ENCODE peak calls at places on chromosomes 2 and 18, in five cellular contexts. L is activated B cell treated with CpG ODN at 0.5 μM for 24 hours; C is activated naive CD8-positive, alpha-beta T cell treated with anti-CD3 and anti-CD28 coated beads, Interleukin-2, amount 50 U/mL, for 24 hours; K is type B pancreatic cell; X is upper lobe of right lung. N is an unnamed sample.

GRCh38 chr2:99787762-99788382 is 298.1 kb upstream of the REV1 start:
- DNase-seq in L (no peak), C (no peak), K (no peak), X (no peak), N (no peak)

GRCh38 chr18:13437034-13437433 is 218.5 kb downstream of the LDLRAD4 start:
- DNase-seq in L (no peak), C (no peak), K (no peak), X (no peak), N (no peak)

GRCh38 chr2:111054791-111055627 is 65.7 kb upstream of the BCL2L11 start:
- DNase-seq in L (no peak), C (peak; percentile 76), K (no peak), X (no peak), N (no peak)

GRCh38 chr2:9380702-9381628 is 42.4 kb downstream of the ITGB1BP1 start:
- DNase-seq in L (no peak), C (no peak), K (no peak), X (peak; percentile 44), N (peak; percentile 67)

GRCh38 chr2:44997948-44998347 is 11.3 kb downstream of the SIX2 start:
- DNase-seq in L (no peak), C (no peak), K (no peak), X (no peak), N (no peak)

GRCh38 chr2:219269362-219270054 is 9.7 kb upstream of the DNAJB2 start:
- DNase-seq in L (no peak), C (no peak), K (no peak), X (peak; percentile 69), N (peak; percentile 61)

GRCh38 chr2:175807031-175807873 is 194.8 kb downstream of the LNPK start:
- DNase-seq in L (no peak), C (no peak), K (no peak), X (no peak), N (no peak)

GRCh38 chr2:193776988-193777387 is 1582.3 kb upstream of the TMEFF2 start:
- DNase-seq in L (no peak), C (no peak), K (no peak), X (no peak), N (no peak)

GRCh38 chr2:9594361-9595063 is 36.3 kb downstream of the YWHAQ start:
- DNase-seq in L (no peak), C (no peak), K (no peak), X (no peak), N (no peak)

GRCh38 chr2:174914894-174915760 is 90.1 kb downstream of the CHN1 start:
- DNase-seq in L (no peak), C (no peak), K (no peak), X (no peak), N (peak; percentile 34)

GRCh38 chr2:101509498-101510274 is 34.8 kb upstream of the RFX8 start:
- DNase-seq in L (no peak), C (no peak), K (no peak), X (no peak), N (no peak)

GRCh38 chr2:134715932-134716643 is 2.7 kb downstream of the TMEM163 start:
- DNase-seq in L (no peak), C (no peak), K (no peak), X (no peak), N (no peak)

GRCh38 chr2:96143848-96144480 is 1.3 kb downstream of the DUSP2 start:
- DNase-seq in L (peak; percentile 33), C (no peak), K (no peak), X (peak; percentile 61), N (peak; percentile 48)

GRCh38 chr2:49948744-49949143 is 794.4 kb upstream of the FSHR start:
- DNase-seq in L (no peak), C (no peak), K (no peak), X (no peak), N (no peak)

GRCh38 chr2:137677466-137677865 is 286.8 kb upstream of the HNMT start:
- DNase-seq in L (no peak), C (no peak), K (no peak), X (no peak), N (no peak)

GRCh38 chr2:53331667-53332066 is 435.9 kb upstream of the CHAC2 start:
- DNase-seq in L (no peak), C (no peak), K (no peak), X (no peak), N (no peak)

GRCh38 chr2:134416637-134417036 is 162.8 kb downstream of the MGAT5 start:
- DNase-seq in L (no peak), C (no peak), K (no peak), X (no peak), N (no peak)

GRCh38 chr2:241410739-241411176 is 54.7 kb downstream of the FARP2 start:
- DNase-seq in L (no peak), C (no peak), K (no peak), X (no peak), N (peak; percentile 29)